ENCODE peak calls at places on chromosome 16, in four cellular contexts. X is Calu3; T is heart right ventricle; W is CD8-positive, alpha-beta T cell. Q is an unnamed sample.

GRCh38 chr16:55443855-55444254 is 35.1 kb upstream of the MMP2 start:
- DNase-seq in X (no peak), T (no peak), W (no peak), Q (no peak)

GRCh38 chr16:87602005-87602790 is at the start of gene JPH3:
- DNase-seq in X (peak; percentile 16), T (no peak), W (no peak), Q (no peak)

GRCh38 chr16:65782537-65783290 is 583.8 kb upstream of the CDH5 start:
- DNase-seq in X (no peak), T (no peak), W (no peak), Q (no peak)

GRCh38 chr16:86929149-86929871 is 351.0 kb downstream of the FOXL1 start:
- DNase-seq in X (no peak), T (peak; percentile 43), W (no peak), Q (no peak)

GRCh38 chr16:85029413-85029794 is 1.8 kb downstream of the KIAA0513 start:
- DNase-seq in X (no peak), T (no peak), W (peak; percentile 59), Q (no peak)

GRCh38 chr16:77213542-77214108 is 14.4 kb downstream of the SYCE1L start:
- DNase-seq in X (peak; percentile 32), T (peak; percentile 34), W (no peak), Q (no peak)

GRCh38 chr16:12293017-12293618 is 316.6 kb downstream of the SNX29 start:
- DNase-seq in X (no peak), T (no peak), W (no peak), Q (no peak)

GRCh38 chr16:177394-177822 is 928 bp downstream of the HBA1 start:
- DNase-seq in X (no peak), T (no peak), W (no peak), Q (no peak)

GRCh38 chr16:84687715-84688114 is 12.1 kb upstream of the USP10 start:
- DNase-seq in X (no peak), T (no peak), W (no peak), Q (no peak)

GRCh38 chr16:17817943-17818342 is 347.2 kb upstream of the XYLT1 start:
- DNase-seq in X (no peak), T (no peak), W (no peak), Q (no peak)

GRCh38 chr16:80743772-80744171 is 60.6 kb downstream of the CDYL2 start:
- DNase-seq in X (no peak), T (no peak), W (no peak), Q (no peak)

GRCh38 chr16:10971560-10971961 is 27.2 kb downstream of the CLEC16A start:
- DNase-seq in X (peak; percentile 64), T (peak; percentile 70), W (peak; percentile 38), Q (peak; percentile 52)

DNA sequence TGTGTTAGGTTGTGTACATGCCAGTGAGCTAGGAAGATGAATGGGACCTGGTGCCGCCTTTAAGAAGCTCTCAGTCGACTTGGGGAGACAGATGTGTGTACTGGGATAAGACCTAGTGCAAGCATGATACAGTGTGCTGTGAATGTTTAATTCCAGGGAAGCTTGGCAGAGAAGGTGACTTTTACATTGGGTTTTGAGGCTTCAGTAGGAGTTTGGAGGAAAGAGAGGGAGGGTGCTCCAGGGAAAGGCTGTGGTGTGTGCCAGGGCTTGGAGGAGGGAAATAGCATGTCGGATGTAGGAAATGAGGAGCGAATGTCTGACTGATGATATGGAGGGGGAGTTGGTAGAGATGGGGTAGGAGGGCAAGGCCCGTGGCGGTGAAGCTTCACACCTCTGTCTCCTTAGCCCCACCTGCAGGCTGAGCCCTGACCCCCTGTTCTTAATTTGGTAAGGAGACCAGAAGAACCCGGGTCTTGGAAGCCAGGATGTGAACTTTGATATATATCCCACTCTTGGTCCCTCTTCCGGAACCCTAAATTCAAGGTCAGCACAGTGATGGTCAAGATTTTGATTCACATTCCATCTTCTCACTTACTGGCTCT is 76.6 kb downstream of the PLCG2 start:
- DNase-seq in X (no peak), T (no peak), W (no peak), Q (no peak)
- TF ChIP-seq CTCF in X (no peak), T (no peak), W (no peak), Q (no peak)

GRCh38 chr16:58665200-58665599 is 19.4 kb downstream of the SLC38A7 start:
- DNase-seq in X (no peak), T (no peak), W (no peak), Q (no peak)

GRCh38 chr16:58656872-58657271 is 27.2 kb upstream of the CNOT1 start:
- DNase-seq in X (no peak), T (no peak), W (no peak), Q (no peak)

GRCh38 chr16:58658796-58659211 is 25.8 kb downstream of the SLC38A7 start:
- DNase-seq in X (no peak), T (no peak), W (no peak), Q (no peak)

GRCh38 chr16:58661199-58661830 is 23.3 kb downstream of the SLC38A7 start:
- DNase-seq in X (peak; percentile 66), T (peak; percentile 49), W (no peak), Q (peak; percentile 17)
- TF ChIP-seq CTCF in X (peak; percentile 59), T (peak; percentile 54), W (no peak), Q (peak; percentile 71)

GRCh38 chr16:14128097-14128496 is 57.0 kb downstream of the MRTFB start:
- DNase-seq in X (no peak), T (no peak), W (no peak), Q (no peak)

GRCh38 chr16:14125030-14125681 is 54.0 kb downstream of the MRTFB start:
- DNase-seq in X (no peak), T (no peak), W (no peak), Q (no peak)

GRCh38 chr16:14121872-14122271 is 50.8 kb downstream of the MRTFB start:
- DNase-seq in X (no peak), T (no peak), W (no peak), Q (no peak)

GRCh38 chr16:14129502-14129901 is 58.4 kb downstream of the MRTFB start:
- DNase-seq in X (no peak), T (no peak), W (no peak), Q (no peak)

DNA sequence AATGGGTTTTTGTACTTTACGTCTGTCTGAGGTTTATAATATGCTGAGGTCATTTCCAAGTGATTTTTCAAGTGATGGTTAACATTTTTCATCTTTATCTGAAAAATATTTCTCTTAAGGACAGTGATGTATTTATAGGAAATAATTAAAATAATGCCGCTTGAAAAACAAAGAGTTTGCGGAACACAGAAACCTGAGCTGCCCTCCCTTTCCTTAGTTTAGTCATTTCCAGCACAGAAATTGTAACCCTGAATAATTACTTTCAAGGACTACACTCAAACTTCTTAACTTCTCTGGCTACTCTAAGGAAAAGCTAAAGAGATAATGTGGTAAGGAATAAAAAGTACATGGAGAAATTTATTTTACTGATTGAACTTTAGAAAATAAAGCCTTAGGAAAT is 54.6 kb downstream of the MRTFB start:
- DNase-seq in X (no peak), T (no peak), W (no peak), Q (no peak)
- TF ChIP-seq CTCF in X (no peak), T (no peak), W (no peak), Q (no peak)

GRCh38 chr16:73163238-73163795 is 115.4 kb upstream of the ZFHX3 start:
- DNase-seq in X (no peak), T (no peak), W (no peak), Q (no peak)
- TF ChIP-seq CTCF in X (no peak), T (no peak), W (no peak), Q (no peak)

GRCh38 chr16:8476824-8477223 is 113.5 kb downstream of the TMEM114 start:
- DNase-seq in X (no peak), T (no peak), W (no peak), Q (no peak)

GRCh38 chr16:8469102-8469778 is 121.1 kb downstream of the TMEM114 start:
- DNase-seq in X (no peak), T (no peak), W (no peak), Q (no peak)

DNA sequence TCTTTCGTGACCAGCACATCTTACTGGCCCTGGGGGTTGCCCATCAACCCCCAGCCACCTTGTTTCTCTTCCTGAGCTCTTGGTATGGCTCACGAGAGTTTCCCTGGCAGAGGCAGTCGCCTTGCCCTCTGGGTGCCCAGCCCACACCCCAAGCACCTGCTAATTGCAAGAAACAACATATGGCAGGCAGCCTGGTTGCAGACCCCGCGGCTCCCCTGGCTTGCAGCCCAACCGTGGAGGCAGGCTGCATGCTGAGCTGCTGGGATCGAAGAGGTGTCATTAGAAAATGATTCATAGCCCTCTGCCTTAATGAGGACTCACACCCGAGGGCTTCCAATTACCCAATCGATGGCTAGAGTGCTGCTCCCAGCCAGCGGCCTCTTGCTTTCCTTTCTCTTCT is 115.7 kb downstream of the TMEM114 start:
- DNase-seq in X (peak; percentile 2), T (no peak), W (no peak), Q (no peak)
- TF ChIP-seq CTCF in X (no peak), T (no peak), W (no peak), Q (no peak)

GRCh38 chr16:49644143-49644460 is 211.8 kb downstream of the ZNF423 start:
- DNase-seq in X (no peak), T (no peak), W (no peak), Q (no peak)
- TF ChIP-seq CTCF in X (no peak), T (peak; percentile 8), W (no peak), Q (no peak)

GRCh38 chr16:68355447-68356248 is 44.8 kb downstream of the PRMT7 start:
- DNase-seq in X (no peak), T (no peak), W (no peak), Q (no peak)
- TF ChIP-seq CTCF in X (no peak), T (peak; percentile 15), W (no peak), Q (peak; percentile 22)

Q was measured in neural crest cell.